ENCODE peak calls at places on chromosomes 4 and X, in eight cellular contexts. Q, Y, I, G, M, D, A and K are unnamed samples.

GRCh38 chr4:118557298-118557851 is 127.8 kb upstream of the METTL14 start:
- DNase-seq in Y (no peak), Q (no peak), M (no peak), A (peak; percentile 74), D (no peak), G (no peak), I (no peak), K (no peak)

GRCh38 chr4:61294001-61294400 is 93.9 kb downstream of the ADGRL3 start:
- DNase-seq in D (no peak), G (no peak), M (no peak), I (no peak), A (no peak), Y (no peak), Q (no peak), K (no peak)

GRCh38 chrX:118675336-118675965 is 52.0 kb upstream of the IL13RA1 start:
- DNase-seq in D (no peak), Q (no peak), Y (no peak), I (no peak), G (no peak), M (no peak), A (no peak), K (no peak)

GRCh38 chr4:184396001-184396400 is 78.3 kb downstream of the IRF2 start:
- DNase-seq in Y (no peak), I (no peak), G (no peak), M (no peak), A (no peak), D (no peak), Q (no peak), K (no peak)

GRCh38 chrX:25178555-25178954 is 162.8 kb upstream of the ARX start:
- DNase-seq in I (no peak), D (no peak), G (no peak), Q (no peak), A (no peak), Y (no peak), M (no peak), K (no peak)

GRCh38 chr4:185265942-185266341 is 56.5 kb downstream of the SNX25 start:
- DNase-seq in G (no peak), Y (no peak), A (peak; percentile 82), Q (no peak), I (no peak), M (no peak), D (no peak), K (no peak)

GRCh38 chrX:46179748-46180147 is 365.5 kb downstream of the ZNF674 start:
- DNase-seq in D (no peak), G (no peak), M (no peak), Y (no peak), Q (no peak), I (no peak), A (no peak), K (no peak)

GRCh38 chrX:155417769-155418168 is 35.9 kb downstream of the F8A2 start:
- DNase-seq in D (no peak), Y (no peak), Q (no peak), A (no peak), G (no peak), M (no peak), I (no peak), K (no peak)

GRCh38 chr4:110091426-110091825 is 107.0 kb downstream of the ELOVL6 start:
- DNase-seq in D (no peak), Y (no peak), M (no peak), I (no peak), G (no peak), Q (no peak), A (peak; percentile 85), K (no peak)

GRCh38 chrX:153689654-153690465 is 2.1 kb downstream of the SLC6A8 start:
- DNase-seq in G (no peak), I (peak; percentile 25), Y (peak; percentile 46), M (peak; percentile 79), Q (no peak), A (peak; percentile 34), D (no peak), K (no peak)

GRCh38 chrX:71543316-71543715 is 10.4 kb downstream of the OGT start:
- DNase-seq in Y (no peak), G (no peak), Q (no peak), A (peak; percentile 86), M (no peak), D (peak; percentile 25), I (no peak), K (no peak)

GRCh38 chr4:61795998-61796397 is 595.9 kb downstream of the ADGRL3 start:
- DNase-seq in G (no peak), A (no peak), I (no peak), Y (no peak), D (no peak), Q (no peak), M (no peak), K (no peak)

GRCh38 chr4:76969941-76970529 is 20.5 kb downstream of the SEPTIN11 start:
- DNase-seq in Q (no peak), A (no peak), M (peak; percentile 82), G (no peak), I (no peak), Y (no peak), D (no peak), K (no peak)

GRCh38 chr4:27096142-27096824 is 235.6 kb downstream of the STIM2 start:
- DNase-seq in Q (no peak), A (no peak), I (no peak), D (no peak), M (peak; percentile 61), G (no peak), Y (no peak), K (no peak)

GRCh38 chr4:61549356-61549755 is 349.2 kb downstream of the ADGRL3 start:
- DNase-seq in G (no peak), I (no peak), M (no peak), Q (no peak), A (no peak), D (no peak), Y (no peak), K (no peak)

GRCh38 chrX:121642415-121642814 is 595.0 kb downstream of the GLUD2 start:
- DNase-seq in D (no peak), G (no peak), Y (no peak), M (no peak), Q (no peak), I (no peak), A (peak; percentile 79), K (no peak)

GRCh38 chr4:1170805-1171305 is 1.5 kb downstream of the SPON2 start:
- DNase-seq in I (no peak), D (no peak), M (no peak), Q (peak; percentile 40), Y (no peak), A (no peak), G (no peak), K (peak; percentile 38)
- H3K4me3 ChIP-seq in I (peak overlapping the region; percentile 27), D (no peak overlapping the region), M (no peak overlapping the region), Q (peak overlapping the region; percentile 57), Y (peak overlapping the region; percentile 34), A (peak overlapping the region; percentile 56), G (no peak overlapping the region), K (no peak overlapping the region)

GRCh38 chr4:68184923-68185322 is 55.3 kb upstream of the TMPRSS11F start:
- DNase-seq in G (no peak), Y (no peak), I (no peak), M (no peak), A (no peak), D (no peak), Q (no peak), K (no peak)

GRCh38 chr4:68176500-68176899 is 46.8 kb upstream of the TMPRSS11F start:
- DNase-seq in A (no peak), Y (no peak), I (no peak), D (peak; percentile 7), M (no peak), G (no peak), Q (no peak), K (no peak)

GRCh38 chr4:68182382-68182820 is 52.7 kb upstream of the TMPRSS11F start:
- DNase-seq in M (no peak), Q (no peak), G (no peak), Y (no peak), D (no peak), A (no peak), I (no peak), K (peak; percentile 50)

GRCh38 chr4:68176904-68177303 is 47.2 kb upstream of the TMPRSS11F start:
- DNase-seq in Y (no peak), D (no peak), A (no peak), G (no peak), M (no peak), Q (no peak), I (no peak), K (no peak)

DNA sequence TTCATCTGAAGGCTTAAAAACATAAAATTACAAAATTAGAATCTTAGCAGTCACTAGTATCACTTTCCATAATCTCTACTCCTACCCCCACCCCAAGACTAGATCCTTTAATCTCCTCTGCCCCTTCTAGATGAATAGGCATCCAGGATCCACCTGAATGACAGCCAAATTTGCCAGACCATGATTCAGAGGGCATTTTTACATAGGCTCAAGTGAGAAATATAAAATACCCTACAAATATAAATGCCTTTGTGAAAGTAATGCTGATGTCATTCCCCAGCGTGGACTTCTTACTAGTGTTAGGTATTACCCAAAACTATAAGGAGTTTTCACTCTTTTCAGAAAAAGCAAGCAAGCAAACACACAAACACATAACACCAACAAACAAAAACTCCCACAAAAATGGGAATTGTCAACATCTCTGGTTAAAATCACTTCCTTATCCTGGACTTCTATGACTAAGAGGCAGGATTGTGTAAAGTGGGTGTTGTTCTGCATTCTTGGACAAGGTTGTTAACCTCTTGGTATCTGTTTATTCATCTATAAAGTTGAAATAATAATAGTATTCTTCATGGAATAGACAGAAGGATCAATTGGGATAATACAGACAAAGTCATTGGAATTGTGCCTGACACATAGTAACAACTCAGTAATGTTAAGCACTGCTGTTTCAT is 51.3 kb upstream of the TMPRSS11F start:
- DNase-seq in M (no peak), A (peak; percentile 56), Y (no peak), D (no peak), G (no peak), Q (no peak), I (no peak), K (no peak)
- H3K27ac ChIP-seq in M (no peak overlapping the region), A (no peak overlapping the region), Y (no peak overlapping the region), D (no peak overlapping the region), G (no peak overlapping the region), Q (no peak overlapping the region), I (no peak overlapping the region), K (no peak overlapping the region)

GRCh38 chr4:163680390-163681098 is 186.1 kb downstream of the TMA16 start:
- DNase-seq in Y (no peak), M (no peak), A (no peak), D (no peak), Q (no peak), G (no peak), I (no peak), K (no peak)

GRCh38 chr4:163681208-163681821 is 186.8 kb downstream of the TMA16 start:
- DNase-seq in A (no peak), Y (no peak), G (no peak), Q (no peak), I (no peak), M (peak; percentile 63), D (peak; percentile 80), K (no peak)

GRCh38 chr4:163673848-163674702 is 179.6 kb downstream of the TMA16 start:
- DNase-seq in Y (no peak), M (no peak), D (no peak), A (no peak), I (no peak), G (no peak), Q (no peak), K (no peak)

GRCh38 chr4:163679189-163679588 is 184.7 kb downstream of the TMA16 start:
- DNase-seq in Q (no peak), M (no peak), A (no peak), D (peak; percentile 13), G (no peak), Y (no peak), I (no peak), K (no peak)
- TF ChIP-seq CTCF in Q (no peak), M (peak; percentile 51), A (peak; percentile 50), D (peak; percentile 38), G (no peak), Y (no peak), I (no peak), K (no peak)

GRCh38 chr4:8225704-8226443 is 26.8 kb downstream of the SH3TC1 start:
- DNase-seq in A (peak; percentile 39), G (no peak), M (peak; percentile 84), Y (no peak), Q (no peak), I (no peak), D (no peak), K (no peak)
- H3K4me3 ChIP-seq in A (no peak overlapping the region), G (no peak overlapping the region), M (peak overlapping the region; percentile 10), Y (no peak overlapping the region), Q (no peak overlapping the region), I (no peak overlapping the region), D (no peak overlapping the region), K (no peak overlapping the region)